ENCODE peak calls at places on chromosomes 1 and 21, in four cellular contexts. G is PC-3, O is GM12878, U is H9. I is an unnamed sample.

GRCh38 chr1:15584489-15585363 is at the start of gene AGMAT:
- DNase-seq in U (peak; percentile 91), O (no peak), G (peak; percentile 37), I (peak; percentile 76)

GRCh38 chr1:31759266-31760023 is 4.7 kb downstream of the ADGRB2 start:
- DNase-seq in G (no peak), O (no peak), U (no peak), I (no peak)

GRCh38 chr1:79105499-79105898 is 99.0 kb upstream of the ADGRL4 start:
- DNase-seq in G (no peak), U (no peak), O (no peak), I (no peak)

GRCh38 chr1:8663915-8664331 is 153.5 kb downstream of the RERE start:
- DNase-seq in O (no peak), G (no peak), U (no peak), I (no peak)

GRCh38 chr21:44510508-44511218 is 29.3 kb downstream of the KRTAP10-1 start:
- DNase-seq in G (peak; percentile 88), O (no peak), U (peak; percentile 85), I (peak; percentile 91)

GRCh38 chr1:79373481-79374132 is 367.1 kb upstream of the ADGRL4 start:
- DNase-seq in O (no peak), U (no peak), G (no peak), I (no peak)

GRCh38 chr1:75632350-75632949 is 21.5 kb upstream of the SLC44A5 start:
- DNase-seq in G (peak; percentile 60), O (no peak), U (no peak), I (no peak)

GRCh38 chr1:88549536-88549935 is 134.5 kb upstream of the PKN2 start:
- DNase-seq in U (no peak), G (peak; percentile 43), O (no peak), I (no peak)

GRCh38 chr1:54944610-54945392 is 35.6 kb upstream of the TMEM61 start:
- DNase-seq in G (peak; percentile 89), U (peak; percentile 83), O (peak; percentile 26), I (peak; percentile 78)

GRCh38 chr1:17597651-17598050 is 58.2 kb downstream of the ARHGEF10L start:
- DNase-seq in U (no peak), G (no peak), O (no peak), I (no peak)

GRCh38 chr1:25993197-25993951 is 4.5 kb downstream of the PAFAH2 start:
- DNase-seq in G (no peak), U (no peak), O (no peak), I (no peak)

GRCh38 chr21:35375115-35375514 is 326.0 kb upstream of the RUNX1 start:
- DNase-seq in G (peak; percentile 61), U (no peak), O (no peak), I (no peak)

GRCh38 chr1:155893389-155894142 is 17.6 kb downstream of the RIT1 start:
- DNase-seq in G (peak; percentile 97), O (no peak), U (no peak), I (no peak)

GRCh38 chr1:227411066-227411465 is 92.8 kb upstream of the CDC42BPA start:
- DNase-seq in U (no peak), O (no peak), G (no peak), I (no peak)

GRCh38 chr1:164780863-164781262 is 221.9 kb downstream of the PBX1 start:
- DNase-seq in G (peak; percentile 39), O (no peak), U (no peak), I (no peak)

GRCh38 chr1:118247593-118247992 is 62.6 kb upstream of the SPAG17 start:
- DNase-seq in O (no peak), G (peak; percentile 47), U (peak; percentile 51), I (no peak)

DNA sequence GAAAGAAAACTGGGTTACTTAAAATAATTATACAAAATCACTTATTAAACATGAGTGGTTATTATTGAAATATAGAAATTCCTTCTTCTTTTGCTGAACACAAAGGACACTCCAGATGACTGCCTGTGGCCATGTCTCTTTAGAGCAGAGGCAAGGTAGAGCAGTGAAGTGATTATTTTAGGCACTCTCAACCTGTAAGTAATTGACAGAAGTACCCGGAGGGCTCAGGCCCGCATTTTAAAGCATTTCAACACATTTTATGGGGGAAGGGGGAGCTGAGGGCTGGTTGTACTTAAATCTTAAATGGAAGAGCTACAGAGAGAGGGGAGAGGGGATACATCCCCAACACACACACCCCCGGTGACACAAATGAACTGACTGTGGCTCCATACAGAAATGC is 10.2 kb downstream of the OSCP1 start:
- DNase-seq in U (no peak), O (no peak), G (no peak), I (no peak)
- H2AFZ ChIP-seq in U (no peak overlapping the region), O (no peak overlapping the region), G (no peak overlapping the region), I (no peak overlapping the region)

DNA sequence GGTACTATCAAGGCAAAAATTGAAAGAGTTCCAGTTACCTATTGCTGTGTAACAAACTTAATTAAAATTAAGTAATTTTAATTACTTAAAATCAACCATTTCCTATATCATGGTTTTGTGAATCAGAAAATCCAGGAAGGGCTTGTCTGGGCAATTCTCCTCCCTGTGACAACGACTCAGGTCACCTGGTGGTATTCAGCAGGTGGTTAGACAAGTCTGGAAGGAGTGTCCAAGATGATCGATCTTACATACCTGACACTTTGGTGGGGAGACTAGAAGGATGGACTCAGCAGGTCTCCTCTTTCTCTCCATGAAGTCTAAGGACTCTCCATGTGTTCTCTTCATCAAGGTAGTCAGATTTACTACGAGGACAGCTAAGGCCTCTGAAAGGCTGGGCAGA is 22.9 kb downstream of the SERPINC1 start:
- DNase-seq in O (no peak), U (no peak), G (no peak), I (no peak)
- H2AFZ ChIP-seq in O (no peak overlapping the region), U (no peak overlapping the region), G (no peak overlapping the region), I (no peak overlapping the region)

GRCh38 chr1:109771712-109772657 is 8.3 kb upstream of the EPS8L3 start:
- DNase-seq in U (no peak), O (no peak), G (no peak), I (no peak)
- H2AFZ ChIP-seq in U (no peak overlapping the region), O (no peak overlapping the region), G (no peak overlapping the region), I (no peak overlapping the region)

DNA sequence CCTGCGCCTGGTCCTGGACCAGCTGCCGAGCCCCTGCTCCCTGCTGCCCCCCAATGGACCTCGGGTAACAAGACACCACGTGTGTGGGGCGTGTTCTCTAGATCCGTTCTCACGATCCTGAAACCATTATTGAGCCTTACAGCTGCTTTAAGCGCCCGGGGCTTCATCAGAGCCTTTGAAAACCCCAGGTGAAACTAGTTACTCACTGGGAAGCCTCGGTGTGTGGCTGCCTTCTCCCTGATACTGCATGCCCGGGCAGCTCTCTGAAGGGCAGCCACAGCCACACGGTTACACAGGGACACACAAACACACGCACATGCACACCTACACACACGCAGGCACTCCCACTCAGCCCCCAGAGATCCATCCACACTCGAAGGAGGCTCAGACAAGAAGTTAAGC is 5.3 kb downstream of the HES2 start:
- DNase-seq in U (peak; percentile 88), O (peak; percentile 39), G (peak; percentile 50), I (peak; percentile 86)
- H2AFZ ChIP-seq in U (no peak overlapping the region), O (peak overlapping the region; percentile 31), G (peak overlapping the region; percentile 20), I (peak overlapping the region; percentile 47)

GRCh38 chr1:64505232-64505943 is 35.5 kb downstream of the CACHD1 start:
- DNase-seq in O (no peak), G (no peak), U (peak; percentile 88), I (no peak)
- H2AFZ ChIP-seq in O (no peak overlapping the region), G (no peak overlapping the region), U (no peak overlapping the region), I (no peak overlapping the region)

DNA sequence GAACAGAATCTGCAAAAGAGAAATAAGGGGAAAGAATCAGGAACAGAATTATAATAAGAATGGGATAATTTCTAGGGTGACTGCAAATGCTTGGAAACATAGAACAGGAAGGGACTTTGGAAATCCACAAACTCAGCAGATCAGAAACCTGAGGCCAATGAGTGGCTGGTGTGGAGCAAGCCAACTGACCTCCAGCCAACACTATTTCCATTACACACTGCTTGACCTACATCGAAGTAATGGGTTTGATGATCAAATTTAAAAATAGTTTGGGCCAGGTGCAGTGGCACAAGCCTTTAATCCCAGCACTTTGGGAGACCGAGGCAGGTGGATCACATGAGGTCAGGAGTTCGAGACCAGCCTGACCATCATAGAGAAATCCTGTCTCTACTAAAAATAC is 284.9 kb downstream of the GRIK1 start:
- DNase-seq in U (no peak), G (no peak), O (no peak), I (no peak)
- H2AFZ ChIP-seq in U (no peak overlapping the region), G (no peak overlapping the region), O (no peak overlapping the region), I (no peak overlapping the region)

DNA sequence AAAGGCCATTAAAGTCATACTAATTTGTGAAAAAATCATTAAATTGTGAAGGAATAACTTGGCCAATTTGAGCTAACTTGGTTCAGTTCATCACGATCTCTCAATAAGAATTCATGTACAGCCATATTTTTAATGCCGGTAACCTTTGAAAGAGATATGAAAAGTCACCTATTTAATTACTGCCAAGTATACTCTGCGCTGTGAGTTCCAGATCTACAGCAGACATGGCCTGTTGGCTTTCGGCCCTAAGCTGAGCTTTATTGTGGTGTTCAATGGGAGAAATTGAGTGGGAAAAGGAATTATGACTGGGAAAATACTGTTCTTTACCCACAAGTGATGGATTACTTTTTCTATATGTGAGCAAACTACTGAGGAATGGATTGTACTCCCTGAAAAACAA is 159.9 kb upstream of the L1TD1 start:
- DNase-seq in G (no peak), U (no peak), O (no peak), I (no peak)
- H2AFZ ChIP-seq in G (no peak overlapping the region), U (no peak overlapping the region), O (no peak overlapping the region), I (no peak overlapping the region)

I was measured in H1.